ENCODE peak calls at places on chromosomes 4 and X, in ten cellular contexts. J, K, Q, C, O, E, U, D, P and T are unnamed samples.

GRCh38 chrX:85506871-85507270 is 127.4 kb upstream of the POF1B start:
- DNase-seq in C (no peak), U (no peak), Q (no peak), J (no peak), O (no peak), K (no peak), D (no peak), E (no peak), P (no peak), T (no peak)

GRCh38 chr4:39732728-39733127 is 34.8 kb downstream of the UBE2K start:
- DNase-seq in Q (no peak), O (peak), E (no peak), U (no peak), K (peak), C (no peak), D (no peak), P (peak), J (peak), T (no peak)

GRCh38 chrX:72026341-72027023 is 105.2 kb downstream of the RTL5 start:
- DNase-seq in K (no peak), U (no peak), O (no peak), D (no peak), J (no peak), Q (no peak), E (no peak), C (no peak), P (no peak), T (no peak)

GRCh38 chr4:59091376-59092142 is 1981.4 kb upstream of the IGFBP7 start:
- DNase-seq in J (no peak), K (no peak), O (no peak), Q (no peak), P (no peak), D (no peak), C (no peak), U (no peak), E (no peak), T (no peak)

GRCh38 chr4:183175631-183176232 is 76.7 kb downstream of the WWC2 start:
- DNase-seq in K (no peak), Q (no peak), J (no peak), P (no peak), C (no peak), O (no peak), U (no peak), E (no peak), D (no peak), T (no peak)

GRCh38 chr4:8637456-8637984 is 45.0 kb downstream of the CPZ start:
- DNase-seq in P (no peak), J (no peak), K (no peak), E (no peak), D (no peak), U (no peak), O (no peak), Q (no peak), C (no peak), T (no peak)

GRCh38 chr4:15568814-15569213 is 86.3 kb downstream of the FBXL5 start:
- DNase-seq in K (no peak), C (no peak), E (no peak), P (no peak), Q (no peak), O (no peak), D (no peak), U (no peak), J (no peak), T (no peak)

GRCh38 chrX:22135994-22136684 is 104.0 kb downstream of the PHEX start:
- DNase-seq in K (peak), D (no peak), J (no peak), C (peak), E (peak), P (peak), U (no peak), Q (peak), O (no peak), T (no peak)

GRCh38 chrX:9573282-9574106 is 108.6 kb downstream of the TBL1X start:
- DNase-seq in E (no peak), P (no peak), O (no peak), Q (no peak), K (peak), C (no peak), J (no peak), D (no peak), U (no peak), T (no peak)

GRCh38 chr4:7472443-7473013 is 37.8 kb upstream of the PSAPL1 start:
- DNase-seq in E (no peak), Q (no peak), P (no peak), K (no peak), O (no peak), J (no peak), D (no peak), C (no peak), U (no peak), T (no peak)

GRCh38 chrX:129247642-129248041 is 275.6 kb downstream of the SMARCA1 start:
- DNase-seq in U (no peak), O (no peak), K (no peak), C (no peak), Q (no peak), E (no peak), P (no peak), J (no peak), D (no peak), T (no peak)

GRCh38 chr4:82372502-82372873 is 1.3 kb downstream of the HNRNPD start:
- DNase-seq in U (no peak), J (no peak), E (peak), P (peak), K (peak), C (peak), D (no peak), Q (peak), O (peak), T (peak)

GRCh38 chr4:45482346-45482745 is 641.5 kb downstream of the GABRG1 start:
- DNase-seq in J (no peak), P (no peak), Q (no peak), K (no peak), C (no peak), E (no peak), D (no peak), U (no peak), O (no peak), T (no peak)